ENCODE peak calls at places on chromosome 20, in nine cellular contexts. U is right cardiac atrium; P is pancreas; M is ecto neural progenitor cell; D is nucleus accumbens; N is activated T-helper 1 cell treated with anti-CD3 and anti-CD28 coated beads, Interleukin-2, amount 50 U/mL, for 16 hours; Q is GM04504; I is T follicular helper cell; O is NCI-H226. T is an unnamed sample.

GRCh38 chr20:47205577-47206123 is 150.8 kb downstream of the ZMYND8 start:
- DNase-seq in U (peak; percentile 89), P (no peak), M (peak; percentile 66), D (no peak), N (no peak), Q (peak; percentile 43), I (no peak), O (peak; percentile 61), T (no peak)

GRCh38 chr20:11204926-11205768 is 531.3 kb upstream of the JAG1 start:
- DNase-seq in U (peak; percentile 41), P (peak; percentile 67), M (peak; percentile 60), D (no peak), N (no peak), Q (no peak), I (no peak), O (no peak), T (no peak)

GRCh38 chr20:13819885-13820645 is 35.2 kb downstream of the NDUFAF5 start:
- DNase-seq in U (peak; percentile 39), P (peak; percentile 36), M (no peak), D (no peak), N (no peak), Q (peak; percentile 30), I (no peak), O (peak; percentile 27), T (peak; percentile 33)

GRCh38 chr20:43507150-43508080 is at the start of gene L3MBTL1:
- DNase-seq in U (peak; percentile 75), P (peak; percentile 55), M (peak; percentile 81), D (no peak), N (no peak), Q (no peak), I (no peak), O (peak; percentile 33), T (peak; percentile 20)

GRCh38 chr20:1334761-1335160 is 5.8 kb upstream of the SDCBP2 start:
- DNase-seq in U (no peak), P (no peak), M (peak; percentile 25), D (no peak), N (no peak), Q (no peak), I (no peak), O (no peak), T (no peak)

GRCh38 chr20:57753332-57754164 is 43.7 kb upstream of the PMEPA1 start:
- DNase-seq in U (no peak), P (no peak), M (no peak), D (no peak), N (no peak), Q (no peak), I (no peak), O (no peak), T (no peak)

GRCh38 chr20:36543187-36544133 is 2.1 kb downstream of the MYL9 start:
- DNase-seq in U (peak; percentile 95), P (no peak), M (no peak), D (no peak), N (no peak), Q (peak; percentile 86), I (no peak), O (no peak), T (peak; percentile 72)

GRCh38 chr20:53677447-53678314 is 84.0 kb upstream of the ZNF217 start:
- DNase-seq in U (peak; percentile 56), P (peak; percentile 54), M (peak; percentile 56), D (no peak), N (no peak), Q (no peak), I (no peak), O (no peak), T (no peak)

GRCh38 chr20:50977066-50978045 is 18.7 kb downstream of the MOCS3 start:
- DNase-seq in U (no peak), P (no peak), M (no peak), D (no peak), N (no peak), Q (no peak), I (no peak), O (no peak), T (no peak)

GRCh38 chr20:16415079-16415478 is 158.2 kb downstream of the KIF16B start:
- DNase-seq in U (no peak), P (no peak), M (no peak), D (no peak), N (no peak), Q (no peak), I (no peak), O (no peak), T (no peak)

GRCh38 chr20:32252189-32252588 is 25.3 kb upstream of the KIF3B start:
- DNase-seq in U (no peak), P (no peak), M (no peak), D (no peak), N (no peak), Q (no peak), I (no peak), O (no peak), T (no peak)

GRCh38 chr20:10487354-10488115 is 52.4 kb downstream of the SLX4IP start:
- DNase-seq in U (no peak), P (no peak), M (no peak), D (no peak), N (no peak), Q (no peak), I (no peak), O (peak; percentile 50), T (no peak)

GRCh38 chr20:63897978-63898561 is 3.1 kb downstream of the DNAJC5 start:
- DNase-seq in U (no peak), P (no peak), M (no peak), D (no peak), N (no peak), Q (no peak), I (no peak), O (no peak), T (no peak)

GRCh38 chr20:64041040-64041780 is 5.2 kb downstream of the C20orf204 start:
- DNase-seq in U (no peak), P (no peak), M (no peak), D (no peak), N (no peak), Q (no peak), I (no peak), O (no peak), T (no peak)

GRCh38 chr20:51284161-51284560 is 258.4 kb downstream of the NFATC2 start:
- DNase-seq in U (no peak), P (no peak), M (no peak), D (no peak), N (no peak), Q (no peak), I (no peak), O (no peak), T (no peak)

GRCh38 chr20:46681032-46681854 is 8.0 kb downstream of the TP53RK start:
- DNase-seq in U (peak; percentile 60), P (peak; percentile 51), M (no peak), D (no peak), N (peak; percentile 44), Q (no peak), I (peak; percentile 49), O (peak; percentile 7), T (peak; percentile 63)

GRCh38 chr20:55067158-55067825 is 591.9 kb downstream of the DOK5 start:
- DNase-seq in U (no peak), P (no peak), M (no peak), D (no peak), N (no peak), Q (no peak), I (no peak), O (no peak), T (no peak)

GRCh38 chr20:33843854-33844253 is 32.7 kb downstream of the CHMP4B start:
- DNase-seq in U (no peak), P (peak; percentile 32), M (no peak), D (no peak), N (no peak), Q (no peak), I (no peak), O (no peak), T (no peak)

GRCh38 chr20:46588532-46589509 is 38.4 kb upstream of the OCSTAMP start:
- DNase-seq in U (no peak), P (peak; percentile 25), M (no peak), D (no peak), N (no peak), Q (no peak), I (no peak), O (no peak), T (no peak)

GRCh38 chr20:58081842-58082241 is 146.6 kb downstream of the ANKRD60 start:
- DNase-seq in U (no peak), P (no peak), M (no peak), D (no peak), N (no peak), Q (peak; percentile 80), I (no peak), O (no peak), T (no peak)

GRCh38 chr20:12289476-12289875 is 371.8 kb downstream of the BTBD3 start:
- DNase-seq in U (no peak), P (no peak), M (no peak), D (no peak), N (no peak), Q (no peak), I (no peak), O (no peak), T (no peak)

GRCh38 chr20:4684837-4685413 is 36.8 kb upstream of the PRND start:
- DNase-seq in U (no peak), P (no peak), M (no peak), D (no peak), N (no peak), Q (no peak), I (no peak), O (peak; percentile 77), T (peak; percentile 26)

GRCh38 chr20:62742550-62742949 is 33.9 kb downstream of the NTSR1 start:
- DNase-seq in U (peak; percentile 25), P (no peak), M (no peak), D (no peak), N (no peak), Q (no peak), I (no peak), O (no peak), T (no peak)

GRCh38 chr20:18397090-18397489 is 69.7 kb downstream of the DZANK1 start:
- DNase-seq in U (no peak), P (no peak), M (no peak), D (no peak), N (no peak), Q (peak; percentile 4), I (no peak), O (no peak), T (no peak)

GRCh38 chr20:32457476-32457986 is 99.4 kb downstream of the ASXL1 start:
- DNase-seq in U (peak; percentile 89), P (peak; percentile 73), M (peak; percentile 96), D (peak; percentile 36), N (no peak), Q (peak; percentile 32), I (no peak), O (peak; percentile 75), T (peak; percentile 73)

GRCh38 chr20:35506872-35507638 is 22.4 kb downstream of the C20orf173 start:
- DNase-seq in U (no peak), P (no peak), M (no peak), D (no peak), N (no peak), Q (no peak), I (no peak), O (no peak), T (no peak)

GRCh38 chr20:48155231-48155630 is 369.9 kb upstream of the SULF2 start:
- DNase-seq in U (no peak), P (no peak), M (no peak), D (no peak), N (no peak), Q (no peak), I (no peak), O (no peak), T (no peak)

T was measured in ovary.